ENCODE peak calls at places on chromosomes 16 and 17, in seven cellular contexts. R, M, D, H, K, P and L are unnamed samples.

GRCh38 chr17:178292-179065 is 3.0 kb downstream of the DOC2B start:
- DNase-seq in R (no peak), K (no peak), D (peak; percentile 41), M (no peak), H (no peak), P (no peak), L (no peak)

GRCh38 chr16:55992551-55992950 is 117.4 kb upstream of the CES5A start:
- DNase-seq in D (no peak), M (no peak), K (no peak), R (no peak), H (no peak), P (no peak), L (no peak)

GRCh38 chr17:68089881-68090280 is 54.3 kb downstream of the KPNA2 start:
- DNase-seq in P (no peak), M (no peak), R (no peak), D (no peak), K (no peak), H (no peak), L (peak; percentile 58)

GRCh38 chr17:82274134-82275020 is 877 bp upstream of the CSNK1D start:
- DNase-seq in P (no peak), H (peak; percentile 29), M (no peak), R (peak; percentile 49), K (no peak), D (no peak), L (no peak)

GRCh38 chr17:39208136-39208535 is 8.1 kb downstream of the RPL19 start:
- DNase-seq in R (no peak), D (no peak), M (no peak), P (no peak), K (no peak), H (no peak), L (no peak)

GRCh38 chr16:66457888-66458287 is 30.8 kb downstream of the BEAN1 start:
- DNase-seq in P (no peak), M (no peak), H (no peak), D (no peak), K (no peak), R (no peak), L (no peak)

GRCh38 chr17:73643012-73643845 is 1.0 kb downstream of the SDK2 start:
- DNase-seq in K (peak; percentile 34), D (peak; percentile 50), R (no peak), H (no peak), M (peak; percentile 37), P (peak; percentile 47), L (no peak)

GRCh38 chr17:57114085-57114673 is 29.1 kb downstream of the AKAP1 start:
- DNase-seq in R (no peak), D (peak; percentile 78), H (peak; percentile 38), K (peak; percentile 52), P (peak; percentile 88), M (peak; percentile 56), L (no peak)

GRCh38 chr17:56831364-56832095 is 2.2 kb downstream of the C17orf67 start:
- DNase-seq in P (no peak), H (no peak), D (no peak), M (no peak), R (no peak), K (no peak), L (no peak)

GRCh38 chr17:63446218-63446980 is at the start of gene CYB561:
- DNase-seq in K (peak; percentile 82), R (peak; percentile 90), P (peak; percentile 60), M (peak; percentile 73), H (peak; percentile 59), D (peak; percentile 88), L (no peak)

GRCh38 chr17:63289931-63290330 is 156.2 kb downstream of the CYB561 start:
- DNase-seq in H (no peak), K (no peak), R (no peak), D (no peak), M (no peak), P (no peak), L (no peak)

GRCh38 chr17:62649570-62649969 is 22.1 kb downstream of the MRC2 start:
- DNase-seq in K (no peak), P (no peak), D (peak; percentile 11), H (no peak), R (no peak), M (no peak), L (no peak)

GRCh38 chr17:76383645-76384221 is 676 bp upstream of the SPHK1 start:
- DNase-seq in H (peak; percentile 61), R (peak; percentile 67), K (peak; percentile 65), D (peak; percentile 78), P (peak; percentile 59), M (peak; percentile 43), L (peak; percentile 61)
- TF ChIP-seq CTCF in H (peak; percentile 33), R (no peak), K (peak; percentile 48), D (peak; percentile 38), P (no peak), M (peak; percentile 34), L (peak; percentile 46)

GRCh38 chr17:75842963-75843576 is 1.1 kb downstream of the UNC13D start:
- DNase-seq in P (no peak), M (no peak), K (no peak), D (no peak), H (no peak), R (no peak), L (no peak)

GRCh38 chr17:75845058-75845711 is 981 bp upstream of the UNC13D start:
- DNase-seq in D (peak; percentile 97), P (peak; percentile 88), R (peak; percentile 93), M (peak; percentile 55), K (peak; percentile 86), H (peak; percentile 71), L (peak; percentile 66)

GRCh38 chr17:75842411-75842810 is 1.8 kb downstream of the UNC13D start:
- DNase-seq in P (no peak), R (no peak), M (no peak), K (no peak), H (no peak), D (no peak), L (no peak)

GRCh38 chr17:75844530-75845057 is 390 bp upstream of the UNC13D start:
- DNase-seq in M (no peak), P (no peak), K (no peak), H (peak; percentile 14), D (peak; percentile 73), R (peak; percentile 88), L (no peak)

DNA sequence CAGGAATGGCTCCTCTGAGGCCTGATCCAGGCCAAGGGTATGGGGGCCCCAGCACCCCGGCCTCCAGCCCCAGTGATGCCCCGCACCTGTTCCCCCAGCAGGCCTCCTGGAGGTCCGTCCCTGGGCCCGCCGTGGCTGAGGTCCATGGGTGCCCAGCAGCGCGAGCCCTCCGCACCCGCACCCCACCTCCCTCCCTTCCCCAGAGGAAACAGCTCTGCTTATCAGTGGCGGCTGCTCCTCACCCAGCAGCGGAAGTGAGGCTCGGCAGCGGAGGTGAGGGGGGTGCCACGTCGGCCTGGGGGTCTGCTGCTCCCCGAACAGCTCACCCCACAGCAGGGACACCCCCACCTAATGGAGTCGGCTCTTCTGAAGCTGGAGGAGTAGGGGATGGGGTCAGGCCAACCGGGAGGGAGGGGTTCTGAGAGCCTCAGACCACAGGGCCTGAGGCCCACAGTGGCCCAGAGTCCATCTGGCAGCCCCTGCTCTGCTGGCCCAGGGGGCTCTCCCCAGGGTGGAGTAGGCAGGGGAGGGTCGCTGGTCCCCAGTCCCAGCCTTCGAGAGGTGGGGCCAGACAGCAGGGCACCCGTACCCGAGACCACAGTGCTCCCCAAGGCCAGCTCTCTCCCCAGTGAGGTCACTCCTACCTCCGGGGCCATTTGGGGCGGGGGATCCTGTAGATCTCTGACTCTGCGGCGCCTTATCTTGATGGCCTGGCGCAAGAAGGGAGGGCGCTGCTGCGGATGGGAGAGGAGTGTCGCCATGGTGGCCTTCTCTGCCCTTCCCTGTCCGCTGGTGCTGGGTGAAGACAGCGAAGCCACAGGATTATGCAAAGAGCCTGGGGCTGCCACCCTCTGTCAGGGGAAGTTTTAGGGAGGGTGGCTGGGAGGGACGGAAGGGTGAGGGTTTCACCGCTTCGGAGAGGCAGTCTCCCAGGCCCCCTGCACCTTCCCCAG is at the start of gene UNC13D:
- DNase-seq in D (peak; percentile 74), K (no peak), R (peak; percentile 85), M (no peak), H (no peak), P (no peak), L (no peak)
- TF ChIP-seq CTCF in D (no peak), K (no peak), R (no peak), M (no peak), H (no peak), P (no peak), L (no peak)

DNA sequence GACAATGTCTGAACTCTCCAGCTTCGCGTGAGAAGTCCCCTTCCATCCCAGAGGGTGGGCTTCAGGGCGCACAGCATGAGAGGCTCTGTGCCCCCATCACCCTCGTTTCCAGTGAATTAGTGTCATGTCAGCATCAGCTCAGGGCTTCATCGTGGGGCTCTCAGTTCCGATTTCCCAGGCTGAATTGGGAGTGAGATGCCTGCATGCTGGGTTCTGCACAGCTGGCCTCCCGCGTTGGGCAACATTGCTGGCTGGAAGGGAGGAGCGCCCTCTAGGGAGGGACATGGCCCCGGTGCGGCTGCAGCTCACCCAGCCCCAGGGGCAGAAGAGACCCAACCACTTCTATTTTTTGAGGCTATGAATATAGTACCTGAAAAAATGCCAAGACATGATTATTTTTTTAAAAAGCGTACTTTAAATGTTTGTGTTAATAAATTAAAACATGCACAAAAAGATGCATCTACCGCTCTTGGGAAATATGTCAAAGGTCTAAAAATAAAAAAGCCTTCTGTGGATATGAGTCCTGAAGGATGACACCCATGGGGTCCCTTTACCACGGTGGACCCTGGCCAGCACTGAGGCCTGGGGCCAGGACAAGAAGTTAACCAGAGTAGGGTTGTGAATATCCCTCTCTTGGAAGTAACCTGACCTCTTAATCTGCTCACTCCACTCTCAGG is 10.5 kb upstream of the ITGAD start:
- DNase-seq in K (peak; percentile 67), D (peak; percentile 81), R (peak; percentile 74), M (peak; percentile 52), P (peak; percentile 83), H (peak; percentile 77), L (peak; percentile 31)
- TF ChIP-seq CTCF in K (peak; percentile 64), D (peak; percentile 72), R (peak; percentile 45), M (peak; percentile 85), P (peak; percentile 62), H (peak; percentile 85), L (peak; percentile 68)

GRCh38 chr16:23182675-23183485 is at the start of gene SCNN1G:
- DNase-seq in H (no peak), K (peak; percentile 27), M (peak; percentile 18), D (no peak), P (peak; percentile 33), R (no peak), L (no peak)
- TF ChIP-seq CTCF in H (no peak), K (peak; percentile 48), M (peak; percentile 28), D (peak; percentile 33), P (no peak), R (no peak), L (no peak)